ENCODE peak calls at places on chromosomes 5 and 9, in eight cellular contexts. A, U, W, K, Y, E, G and Z are unnamed samples.

GRCh38 chr5:176596689-176597416 is 13.1 kb downstream of the GPRIN1 start:
- DNase-seq in K (no peak), G (no peak), A (no peak), Y (peak; percentile 51), U (peak; percentile 67), W (no peak), E (no peak), Z (peak; percentile 89)

GRCh38 chr5:53948598-53948997 is 361.8 kb downstream of the ARL15 start:
- DNase-seq in A (no peak), Y (no peak), E (no peak), G (no peak), W (no peak), K (no peak), U (no peak), Z (no peak)

GRCh38 chr5:34415559-34416198 is 240.4 kb upstream of the RAI14 start:
- DNase-seq in G (no peak), E (no peak), A (no peak), K (no peak), Y (peak; percentile 47), U (no peak), W (no peak), Z (no peak)

GRCh38 chr9:79644601-79645000 is 72.8 kb downstream of the TLE4 start:
- DNase-seq in G (no peak), E (no peak), A (no peak), K (no peak), W (no peak), Y (peak; percentile 44), U (no peak), Z (no peak)

GRCh38 chr9:87812375-87813118 is 70.1 kb upstream of the SPATA31E1 start:
- DNase-seq in K (no peak), E (no peak), A (no peak), G (no peak), Y (peak; percentile 88), W (peak; percentile 16), U (no peak), Z (no peak)

GRCh38 chr9:16343249-16344237 is 526.9 kb downstream of the BNC2 start:
- DNase-seq in A (no peak), E (no peak), U (no peak), Y (peak; percentile 9), G (no peak), K (no peak), W (no peak), Z (no peak)

GRCh38 chr9:93057024-93057702 is 1.3 kb upstream of the SUSD3 start:
- DNase-seq in W (no peak), U (no peak), K (no peak), Y (no peak), E (no peak), A (no peak), G (no peak), Z (no peak)

GRCh38 chr5:92629574-92629973 is 951.4 kb downstream of the NR2F1-AS1 start:
- DNase-seq in W (no peak), A (no peak), Y (no peak), K (no peak), U (no peak), E (no peak), G (no peak), Z (no peak)

GRCh38 chr9:83199240-83199639 is 136.3 kb upstream of the RASEF start:
- DNase-seq in Y (peak; percentile 66), A (peak; percentile 44), E (peak; percentile 45), G (no peak), K (no peak), U (no peak), W (peak; percentile 65), Z (no peak)

GRCh38 chr5:170195876-170196275 is 36.9 kb upstream of the C5orf58 start:
- DNase-seq in A (no peak), W (no peak), K (no peak), Y (no peak), G (no peak), U (no peak), E (no peak), Z (no peak)

GRCh38 chr5:117738571-117738970 is 1163.9 kb upstream of the SEMA6A start:
- DNase-seq in U (no peak), G (no peak), E (no peak), Y (no peak), K (no peak), W (no peak), A (no peak), Z (no peak)

GRCh38 chr5:119410448-119411170 is 41.7 kb upstream of the HSD17B4 start:
- DNase-seq in U (no peak), A (no peak), Y (peak; percentile 48), K (no peak), G (no peak), W (no peak), E (no peak), Z (no peak)

GRCh38 chr9:5698810-5699556 is 70.1 kb downstream of the RIC1 start:
- DNase-seq in E (no peak), A (no peak), Y (no peak), U (no peak), W (no peak), G (no peak), K (no peak), Z (no peak)

GRCh38 chr5:14463629-14464028 is 118.0 kb upstream of the OTULINL start:
- DNase-seq in A (no peak), E (no peak), W (no peak), G (no peak), U (no peak), Y (peak; percentile 81), K (no peak), Z (no peak)

GRCh38 chr9:13915591-13916301 is 398.2 kb downstream of the NFIB start:
- DNase-seq in A (no peak), G (no peak), K (no peak), E (no peak), W (no peak), Y (peak; percentile 42), U (no peak), Z (no peak)

GRCh38 chr5:73022480-73023169 is 66.8 kb downstream of the FCHO2 start:
- DNase-seq in K (no peak), Y (peak; percentile 8), E (no peak), A (no peak), G (no peak), U (no peak), W (no peak), Z (no peak)

GRCh38 chr5:123211084-123211483 is 122.0 kb downstream of the PRDM6 start:
- DNase-seq in G (no peak), Y (no peak), A (no peak), W (no peak), K (no peak), U (no peak), E (no peak), Z (no peak)

GRCh38 chr5:149680810-149681221 is 49.3 kb upstream of the PPARGC1B start:
- DNase-seq in U (no peak), A (no peak), W (peak; percentile 22), Y (no peak), K (no peak), G (peak; percentile 67), E (peak; percentile 10), Z (peak; percentile 84)

GRCh38 chr9:136275655-136276429 is 28.1 kb downstream of the CCDC187 start:
- DNase-seq in E (no peak), Y (no peak), G (no peak), W (no peak), U (no peak), K (no peak), A (no peak), Z (no peak)

GRCh38 chr5:128378196-128378595 is 159.8 kb downstream of the FBN2 start:
- DNase-seq in G (no peak), E (no peak), K (no peak), U (no peak), W (no peak), Y (peak; percentile 56), A (no peak), Z (no peak)

GRCh38 chr9:108386859-108387384 is 468.9 kb downstream of the ACTL7B start:
- DNase-seq in A (no peak), G (no peak), W (no peak), K (no peak), U (no peak), Y (peak; percentile 76), E (no peak), Z (no peak)

GRCh38 chr9:100213730-100214477 is 114.9 kb downstream of the INVS start:
- DNase-seq in K (no peak), U (no peak), E (no peak), W (no peak), Y (peak; percentile 61), G (no peak), A (no peak), Z (no peak)

GRCh38 chr5:143473481-143473880 is 70.0 kb upstream of the NR3C1 start:
- DNase-seq in Y (no peak), U (no peak), G (no peak), K (no peak), W (no peak), A (no peak), E (no peak), Z (no peak)